ENCODE peak calls at places on chromosomes 4 and X, in five cellular contexts. Y, P, U, Z and B are unnamed samples.

GRCh38 chr4:165378763-165379631 is at the start of gene CPE:
- DNase-seq in U (peak), P (peak), Z (peak), Y (peak), B (peak)

GRCh38 chr4:119493419-119493818 is 135.2 kb downstream of the PDE5A start:
- DNase-seq in Y (no peak), U (no peak), Z (peak), P (no peak), B (no peak)

GRCh38 chrX:27883468-27884092 is 75.8 kb downstream of the MAGEB10 start:
- DNase-seq in P (peak), U (peak), Z (no peak), Y (no peak), B (no peak)

GRCh38 chr4:95676190-95676589 is 127.4 kb upstream of the UNC5C start:
- DNase-seq in U (no peak), P (no peak), Z (no peak), Y (no peak), B (no peak)

GRCh38 chr4:89000392-89000791 is 56.6 kb downstream of the FAM13A start:
- DNase-seq in P (no peak), Z (no peak), U (no peak), Y (no peak), B (no peak)

GRCh38 chrX:140343226-140343873 is 161.5 kb downstream of the SOX3 start:
- DNase-seq in Z (no peak), P (peak), Y (no peak), U (no peak), B (no peak)

GRCh38 chrX:68929332-68930150 is 100.7 kb downstream of the EFNB1 start:
- DNase-seq in U (peak), Z (peak), P (peak), Y (no peak), B (peak)

GRCh38 chr4:61938250-61938846 is 738.2 kb downstream of the ADGRL3 start:
- DNase-seq in Z (no peak), P (no peak), U (peak), Y (peak), B (no peak)

GRCh38 chr4:3710451-3711182 is 55.6 kb upstream of the ADRA2C start:
- DNase-seq in P (no peak), U (no peak), Y (no peak), Z (no peak), B (no peak)

GRCh38 chr4:98686847-98687246 is 28.4 kb upstream of the TSPAN5 start:
- DNase-seq in Y (no peak), U (no peak), Z (no peak), P (no peak), B (no peak)

GRCh38 chr4:182994171-182994570 is 77.0 kb upstream of the DCTD start:
- DNase-seq in P (no peak), U (no peak), Y (no peak), Z (no peak), B (no peak)

GRCh38 chrX:42128020-42128419 is 204.7 kb upstream of the CASK start:
- DNase-seq in P (no peak), Z (no peak), U (no peak), Y (no peak), B (no peak)

GRCh38 chrX:107574054-107574683 is 54.1 kb upstream of the PRPS1 start:
- DNase-seq in P (peak), U (peak), Z (peak), Y (no peak), B (no peak)

GRCh38 chr4:74278490-74278889 is 29.8 kb upstream of the EPGN start:
- DNase-seq in Z (no peak), U (no peak), Y (no peak), P (no peak), B (no peak)

GRCh38 chr4:48262484-48262883 is 7.2 kb downstream of the TEC start:
- DNase-seq in P (no peak), U (no peak), Y (no peak), Z (no peak), B (no peak)

GRCh38 chr4:35772291-35772690 is 472.0 kb downstream of the ARAP2 start:
- DNase-seq in U (no peak), Y (no peak), Z (no peak), P (no peak), B (no peak)

GRCh38 chrX:150410513-150410912 is 47.4 kb downstream of the MAMLD1 start:
- DNase-seq in P (no peak), Z (no peak), Y (no peak), U (no peak), B (no peak)

GRCh38 chrX:53682885-53683555 is 3.5 kb downstream of the HUWE1 start:
- DNase-seq in Z (peak), P (peak), Y (peak), U (peak), B (peak)

GRCh38 chrX:152817082-152817744 is 13.3 kb downstream of the CETN2 start:
- DNase-seq in Z (peak), U (peak), Y (peak), P (peak), B (peak)

GRCh38 chrX:130523460-130524394 is 121.9 kb downstream of the RBMX2 start:
- DNase-seq in Y (peak), U (peak), Z (no peak), P (no peak), B (peak)

GRCh38 chr4:143375326-143376073 is 38.8 kb downstream of the GAB1 start:
- DNase-seq in P (no peak), Z (peak), Y (peak), U (peak), B (peak)

GRCh38 chrX:480861-481417 is 94.2 kb upstream of the PPP2R3B start:
- DNase-seq in P (no peak), U (no peak), Z (no peak), Y (no peak), B (no peak)

GRCh38 chrX:39688576-39689373 is 409.0 kb downstream of the BCOR start:
- DNase-seq in U (peak), Z (peak), Y (peak), P (peak), B (peak)

GRCh38 chrX:120874678-120875557 is 748 bp downstream of the CT47B1 start:
- DNase-seq in Y (peak), U (no peak), Z (no peak), P (no peak), B (no peak)

GRCh38 chr4:38170800-38171199 is 210.6 kb downstream of the PTTG2 start:
- DNase-seq in U (no peak), Y (no peak), P (no peak), Z (no peak), B (no peak)

GRCh38 chr4:43992552-43992951 is 456.1 kb downstream of the KCTD8 start:
- DNase-seq in Y (no peak), U (no peak), P (no peak), Z (no peak), B (no peak)

GRCh38 chr4:7326693-7327340 is 107.9 kb downstream of the PSAPL1 start:
- DNase-seq in Y (peak), P (no peak), Z (no peak), U (no peak), B (no peak)

GRCh38 chr4:38730830-38731646 is 51.8 kb downstream of the TLR10 start:
- DNase-seq in P (peak), Y (peak), U (peak), Z (peak), B (peak)

GRCh38 chr4:124459922-124460301 is 252.6 kb downstream of the ANKRD50 start:
- DNase-seq in Y (no peak), U (peak), Z (no peak), P (no peak), B (peak)

GRCh38 chr4:56858302-56858644 is 36.8 kb upstream of the SPINK2 start:
- DNase-seq in U (no peak), P (no peak), Z (no peak), Y (no peak), B (no peak)

GRCh38 chr4:150579591-150580234 is 2.2 kb upstream of the MAB21L2 start:
- DNase-seq in U (peak), P (peak), Y (peak), Z (no peak), B (no peak)

GRCh38 chr4:56505269-56506109 is at the start of gene ARL9:
- DNase-seq in P (peak), U (peak), Z (peak), Y (peak), B (peak)

GRCh38 chrX:24647257-24648058 is at the start of gene PCYT1B:
- DNase-seq in Y (peak), Z (no peak), P (peak), U (peak), B (peak)

GRCh38 chrX:33194876-33195433 is 16.4 kb downstream of the DMD start:
- DNase-seq in U (peak), Y (no peak), P (peak), Z (no peak), B (peak)

GRCh38 chr4:118367872-118368271 is 15.1 kb upstream of the PRSS12 start:
- DNase-seq in Z (no peak), P (no peak), U (no peak), Y (no peak), B (no peak)

GRCh38 chr4:7282094-7282370 is 89.7 kb downstream of the SORCS2 start:
- DNase-seq in Z (no peak), Y (peak), U (no peak), P (no peak), B (no peak)

GRCh38 chr4:141020801-141021261 is 112.4 kb downstream of the RNF150 start:
- DNase-seq in Y (no peak), P (peak), Z (no peak), U (peak), B (peak)

GRCh38 chrX:140762061-140762460 is 52.5 kb downstream of the LINC00632 start:
- DNase-seq in U (peak), P (peak), Y (peak), Z (peak), B (peak)

DNA sequence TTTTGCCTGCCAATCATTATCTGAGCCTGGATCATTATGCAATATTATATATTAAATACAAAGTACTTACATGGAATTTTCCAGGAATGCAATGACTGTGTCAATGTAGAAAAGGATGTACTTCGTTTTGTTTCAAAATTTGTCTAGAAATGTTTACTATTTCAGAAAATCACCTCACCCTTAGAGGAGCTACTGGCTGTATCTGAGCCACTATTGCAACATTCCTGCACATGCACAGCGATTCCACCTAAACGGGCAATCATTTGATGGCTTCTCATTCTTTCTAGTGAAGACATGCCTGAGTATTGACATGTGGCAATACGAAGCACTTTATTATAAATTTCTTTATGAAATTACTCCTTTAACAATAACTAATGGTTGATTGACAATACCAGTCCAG is 36.0 kb upstream of the MMAA start:
- DNase-seq in Z (no peak), Y (no peak), P (no peak), U (no peak), B (no peak)
- H3K4me2 ChIP-seq in Z (no peak), Y (no peak), P (no peak), U (no peak), B (no peak)

DNA sequence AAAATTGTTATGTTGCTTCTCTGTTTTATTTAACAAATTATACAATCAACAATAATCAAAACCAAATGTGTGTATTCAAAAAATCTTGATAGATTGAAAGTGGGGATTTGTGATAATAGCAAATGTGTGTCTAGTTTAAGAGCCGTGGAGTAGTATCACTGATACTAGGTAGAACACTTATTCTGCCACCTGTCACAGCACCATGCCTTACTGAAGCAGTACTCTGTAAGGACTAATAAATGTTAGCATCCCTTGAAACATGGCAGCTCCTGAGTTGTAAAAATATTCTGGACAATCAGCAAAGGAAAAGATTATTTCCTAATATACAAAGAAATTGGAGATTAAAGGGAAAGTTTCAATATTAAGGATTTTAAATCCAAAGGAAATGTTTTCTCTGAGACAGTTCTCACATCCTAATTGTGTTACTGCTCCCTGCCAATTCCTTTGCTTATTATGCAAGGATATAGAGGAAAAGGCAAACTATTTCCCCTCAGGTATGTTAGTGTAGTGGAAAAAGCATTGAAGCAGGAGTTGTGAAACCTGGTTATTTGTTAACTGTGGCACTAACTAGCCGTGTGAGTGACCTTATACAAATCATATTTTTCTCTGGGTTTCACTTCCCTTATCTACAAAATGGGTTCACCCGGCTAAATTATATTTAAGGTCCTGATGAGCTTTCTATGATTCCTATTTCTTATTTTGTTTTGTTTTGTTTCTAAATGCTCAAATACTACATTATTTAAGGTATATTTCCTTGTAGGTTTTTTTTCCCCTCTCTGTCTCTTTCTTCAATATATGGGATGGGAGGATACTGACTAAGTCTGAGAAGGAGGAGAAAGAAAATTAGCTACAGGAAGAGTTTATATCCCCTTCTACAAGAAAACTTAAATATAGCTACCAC is 303.2 kb downstream of the ARHGAP24 start:
- DNase-seq in Y (no peak), Z (no peak), U (peak), P (no peak), B (peak)
- H3K27ac ChIP-seq in Y (no peak), Z (peak), U (peak), P (peak), B (peak)

GRCh38 chr4:166657261-166657660 is 577.0 kb downstream of the SPOCK3 start:
- DNase-seq in Y (no peak), U (peak), Z (no peak), P (no peak), B (no peak)

GRCh38 chr4:166658585-166658984 is 575.7 kb downstream of the SPOCK3 start:
- DNase-seq in P (no peak), U (no peak), Y (no peak), Z (no peak), B (no peak)

GRCh38 chr4:166662266-166662843 is 571.9 kb downstream of the SPOCK3 start:
- DNase-seq in Y (no peak), U (no peak), Z (no peak), P (no peak), B (no peak)
- H3K4me2 ChIP-seq in Y (no peak), U (no peak), Z (no peak), P (no peak), B (no peak)

GRCh38 chr4:159435561-159436023 is 332.7 kb downstream of the RAPGEF2 start:
- DNase-seq in Z (no peak), U (no peak), Y (no peak), P (no peak), B (peak)
- H3K27ac ChIP-seq in Z (no peak), U (no peak), Y (no peak), P (no peak), B (peak)

GRCh38 chr4:176357359-176358082 is 37.8 kb downstream of the SPCS3 start:
- DNase-seq in U (peak), Y (no peak), P (peak), Z (no peak), B (no peak)

GRCh38 chr4:176360446-176360845 is 40.7 kb downstream of the SPCS3 start:
- DNase-seq in U (no peak), Z (no peak), Y (no peak), P (peak), B (no peak)

GRCh38 chr4:176363072-176363471 is 43.3 kb downstream of the SPCS3 start:
- DNase-seq in Y (no peak), P (no peak), Z (no peak), U (no peak), B (no peak)

GRCh38 chr4:176358083-176358469 is 38.3 kb downstream of the SPCS3 start:
- DNase-seq in Y (no peak), Z (no peak), U (no peak), P (no peak), B (no peak)

GRCh38 chr4:176359590-176359989 is 39.8 kb downstream of the SPCS3 start:
- DNase-seq in Y (no peak), Z (no peak), P (peak), U (no peak), B (no peak)
- H3K4me2 ChIP-seq in Y (no peak), Z (no peak), P (no peak), U (no peak), B (no peak)

GRCh38 chr4:139988863-139989765 is 164.9 kb downstream of the MAML3 start:
- DNase-seq in Z (peak), P (peak), U (peak), Y (no peak), B (peak)
- H3K27ac ChIP-seq in Z (peak), P (no peak), U (peak), Y (peak), B (peak)

GRCh38 chr4:109007976-109008375 is 245.1 kb upstream of the ETNPPL start:
- DNase-seq in P (no peak), Y (no peak), U (no peak), Z (no peak), B (no peak)
- H3K4me2 ChIP-seq in P (no peak), Y (no peak), U (no peak), Z (no peak), B (no peak)

DNA sequence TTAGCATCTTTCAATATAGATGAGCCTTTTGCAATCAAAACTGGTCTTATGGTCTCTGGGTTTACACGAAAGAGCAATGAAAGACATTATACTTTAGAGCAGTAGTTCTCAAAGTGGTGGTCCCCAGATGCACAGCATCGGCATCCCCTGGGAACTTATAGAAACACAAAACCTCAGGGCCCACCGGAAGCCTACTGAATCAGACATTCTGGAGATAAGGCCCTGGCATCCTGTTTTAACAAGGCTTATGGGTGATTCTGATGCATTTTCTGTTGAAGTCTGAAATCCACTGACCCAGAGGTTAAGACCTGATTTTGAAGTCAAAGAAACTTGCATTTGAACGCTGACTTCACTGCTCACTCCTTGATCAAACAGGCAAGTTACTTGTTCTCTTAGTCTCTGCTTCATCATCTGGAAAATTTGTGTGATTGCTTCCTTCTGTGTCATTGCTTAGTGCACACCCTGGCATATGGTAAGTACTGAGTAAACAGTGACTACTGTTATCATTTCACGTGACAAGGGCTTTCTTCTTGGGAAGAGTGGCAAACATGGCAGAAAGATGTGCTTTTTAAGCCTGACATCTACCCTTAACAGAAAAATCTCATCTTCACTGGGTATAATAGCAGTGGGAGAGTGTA is 14.5 kb downstream of the CHRNA9 start:
- DNase-seq in P (peak), Z (peak), Y (no peak), U (no peak), B (no peak)
- H3K27ac ChIP-seq in P (no peak), Z (peak), Y (no peak), U (no peak), B (no peak)

GRCh38 chr4:40233227-40233626 is 36.4 kb downstream of the RHOH start:
- DNase-seq in Z (no peak), Y (no peak), U (no peak), P (no peak), B (no peak)
- H3K4me2 ChIP-seq in Z (no peak), Y (no peak), U (no peak), P (no peak), B (no peak)